ENCODE peak calls at places on chromosomes 2 and 18, in five cellular contexts. D is K562, N is HepG2, Y is GM12878, E is SK-N-SH. R is an unnamed sample.

GRCh38 chr2:60553992-60554648 is 666 bp upstream of the BCL11A start:
- DNase-seq in D (no peak), E (peak; percentile 47), N (no peak), Y (no peak), R (no peak)

GRCh38 chr2:237164474-237165047 is 78.9 kb downstream of the COPS8 start:
- DNase-seq in Y (no peak), E (no peak), D (no peak), N (no peak), R (no peak)

GRCh38 chr2:233129351-233129978 is 69.3 kb downstream of the INPP5D start:
- DNase-seq in N (no peak), D (no peak), Y (no peak), E (peak; percentile 58), R (peak; percentile 24)

GRCh38 chr2:27960237-27960912 is 69.8 kb downstream of the BABAM2 start:
- DNase-seq in E (no peak), N (no peak), D (no peak), Y (no peak), R (no peak)

GRCh38 chr2:1748176-1748740 is 3.9 kb upstream of the PXDN start:
- DNase-seq in Y (no peak), E (no peak), D (no peak), N (no peak), R (no peak)

GRCh38 chr18:22171839-22172582 is 2.6 kb downstream of the GATA6 start:
- DNase-seq in N (no peak), E (no peak), Y (no peak), D (no peak), R (no peak)

GRCh38 chr18:35121038-35121437 is 79.8 kb downstream of the MAPRE2 start:
- DNase-seq in N (no peak), Y (no peak), E (no peak), D (no peak), R (no peak)

GRCh38 chr2:237726401-237726830 is 72.2 kb upstream of the RBM44 start:
- DNase-seq in N (no peak), D (no peak), Y (no peak), E (peak; percentile 65), R (no peak)

GRCh38 chr2:173051463-173051862 is 24.2 kb upstream of the MAP3K20 start:
- DNase-seq in D (no peak), E (no peak), N (no peak), Y (no peak), R (no peak)

GRCh38 chr18:32441536-32441935 is 29.1 kb downstream of the GAREM1 start:
- DNase-seq in N (no peak), Y (no peak), D (no peak), E (no peak), R (no peak)

GRCh38 chr2:145000376-145000775 is 480.5 kb upstream of the ZEB2 start:
- DNase-seq in D (no peak), Y (no peak), N (no peak), E (no peak), R (no peak)

GRCh38 chr2:84991404-84992151 is 20.6 kb downstream of the KCMF1 start:
- DNase-seq in E (no peak), Y (no peak), N (no peak), D (no peak), R (no peak)

GRCh38 chr18:2932247-2933181 is 80.4 kb downstream of the LPIN2 start:
- DNase-seq in E (peak; percentile 64), D (peak; percentile 66), N (peak; percentile 62), Y (peak; percentile 23), R (peak; percentile 34)

GRCh38 chr18:39635966-39636365 is 2070.4 kb upstream of the CELF4 start:
- DNase-seq in D (no peak), E (no peak), Y (no peak), N (no peak), R (no peak)

GRCh38 chr18:58196881-58197872 is 153.2 kb downstream of the NEDD4L start:
- DNase-seq in D (no peak), N (no peak), E (no peak), Y (no peak), R (no peak)

GRCh38 chr2:86249176-86249842 is 50.1 kb downstream of the MRPL35 start:
- DNase-seq in E (peak; percentile 76), D (no peak), N (no peak), Y (no peak), R (peak; percentile 4)

GRCh38 chr2:68000170-68000825 is 62.5 kb downstream of the C1D start:
- DNase-seq in E (no peak), D (no peak), N (no peak), Y (no peak), R (no peak)

GRCh38 chr2:67137699-67138098 is 259.4 kb upstream of the ETAA1 start:
- DNase-seq in E (no peak), N (no peak), D (no peak), Y (no peak), R (no peak)

GRCh38 chr2:15666776-15667578 is 75.3 kb downstream of the DDX1 start:
- DNase-seq in D (no peak), Y (no peak), N (no peak), E (no peak), R (no peak)

GRCh38 chr2:12105180-12105579 is 358.7 kb downstream of the LPIN1 start:
- DNase-seq in Y (no peak), D (no peak), E (no peak), N (no peak), R (no peak)

DNA sequence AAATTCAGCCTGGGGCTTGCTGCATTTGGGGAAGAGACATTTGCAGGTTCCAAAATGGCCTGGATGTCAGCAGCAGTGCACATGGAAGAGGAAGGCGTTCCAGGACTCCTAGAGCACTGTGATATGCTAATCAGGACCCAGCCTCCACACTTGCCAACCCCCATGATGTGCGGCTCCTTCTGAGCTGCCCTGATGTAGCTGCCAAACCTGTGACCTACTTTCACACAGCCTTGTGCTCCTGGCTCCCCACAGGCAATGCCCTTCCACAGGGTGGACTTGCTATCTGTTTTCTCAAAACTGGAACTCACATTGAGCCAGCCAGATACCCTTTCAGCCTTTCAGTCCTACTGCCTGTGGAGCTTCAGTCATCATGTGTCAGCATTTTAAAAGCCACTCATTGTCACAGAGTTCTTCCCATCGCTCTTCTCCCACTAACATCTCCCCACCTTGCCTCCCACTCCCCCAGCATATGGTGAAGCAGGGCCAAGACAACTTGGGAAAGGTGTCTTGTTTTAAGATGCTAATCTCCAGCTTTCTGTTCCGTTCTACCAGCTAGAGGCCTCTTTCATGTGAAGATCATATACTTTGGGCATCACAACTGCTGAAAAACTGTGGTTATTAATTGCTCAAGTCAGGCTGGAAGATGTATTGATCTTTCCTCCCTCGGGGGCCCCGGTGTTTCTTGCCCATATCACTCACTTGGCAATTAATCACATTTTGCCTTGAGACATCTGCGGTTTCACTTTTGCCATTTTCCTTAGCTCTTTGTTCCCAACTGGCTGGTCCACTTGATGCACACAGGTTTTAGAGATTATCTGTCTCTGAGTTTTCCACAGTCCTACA is 181.4 kb downstream of the AFF3 start:
- DNase-seq in Y (no peak), E (no peak), N (no peak), D (no peak), R (no peak)
- TF ChIP-seq REST in Y (no peak), E (no peak), N (no peak), D (no peak), R (no peak)

DNA sequence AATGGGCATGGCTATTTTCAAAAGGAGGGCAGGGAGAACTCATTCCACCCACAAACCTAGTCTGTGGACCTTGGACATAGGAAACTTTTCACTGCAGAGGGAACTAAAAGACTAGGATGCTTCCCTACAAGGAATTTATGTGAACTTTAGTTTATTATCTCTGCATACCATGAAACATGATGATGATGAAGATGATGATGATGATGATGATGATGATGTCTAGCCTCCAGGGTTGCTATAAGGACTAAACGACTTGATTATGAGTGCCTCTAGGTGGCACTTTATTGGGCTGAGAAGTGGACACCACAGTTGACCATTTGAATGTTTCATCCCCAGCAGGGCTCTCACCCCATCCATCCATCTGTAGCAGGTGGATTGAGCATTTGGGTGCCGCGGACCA is 260.0 kb upstream of the TCF4 start:
- DNase-seq in D (no peak), E (no peak), Y (no peak), N (no peak), R (no peak)
- TF ChIP-seq YY1 in D (no peak), E (no peak), Y (no peak), N (no peak), R (no peak)

DNA sequence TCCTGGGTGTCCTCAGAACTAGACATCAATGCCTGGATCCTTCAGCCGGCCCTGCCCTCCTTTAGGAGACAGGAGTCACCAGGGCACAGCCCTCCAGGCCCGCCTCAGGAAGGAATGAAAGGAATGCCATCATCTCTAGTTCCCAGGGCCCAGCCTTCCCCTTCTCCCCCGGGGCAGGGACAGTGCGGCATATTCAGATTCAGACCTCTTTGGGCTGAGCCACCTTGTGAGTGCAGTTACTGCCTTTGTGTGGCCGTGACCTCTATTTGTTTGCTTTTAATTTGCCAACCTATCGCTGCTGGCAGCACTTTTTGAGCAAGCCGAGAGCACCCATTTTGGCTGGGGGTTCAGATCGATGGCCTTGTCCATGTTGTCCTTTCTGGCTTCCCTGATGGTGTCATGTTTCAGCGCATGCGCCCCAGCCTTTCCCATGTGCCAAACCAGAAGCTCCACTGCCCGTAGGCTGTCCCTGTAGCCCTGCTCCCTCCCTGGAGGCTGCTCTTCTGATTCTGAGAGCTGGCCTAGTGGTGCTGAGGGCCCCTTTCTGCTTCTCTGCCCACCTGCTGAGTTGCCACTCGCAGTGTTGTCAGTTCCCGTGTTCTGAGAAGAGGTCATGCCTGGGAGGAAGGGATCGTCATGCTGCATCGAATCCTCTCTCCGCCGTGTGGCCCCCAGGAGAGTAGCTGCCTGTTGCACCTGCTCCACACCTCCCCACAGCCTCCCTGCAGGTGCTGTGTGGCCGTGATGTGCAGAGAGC is 10.9 kb downstream of the ANKRD23 start:
- DNase-seq in N (no peak), E (no peak), D (no peak), Y (no peak), R (no peak)
- TF ChIP-seq REST in N (no peak), E (no peak), D (no peak), Y (no peak), R (no peak)

DNA sequence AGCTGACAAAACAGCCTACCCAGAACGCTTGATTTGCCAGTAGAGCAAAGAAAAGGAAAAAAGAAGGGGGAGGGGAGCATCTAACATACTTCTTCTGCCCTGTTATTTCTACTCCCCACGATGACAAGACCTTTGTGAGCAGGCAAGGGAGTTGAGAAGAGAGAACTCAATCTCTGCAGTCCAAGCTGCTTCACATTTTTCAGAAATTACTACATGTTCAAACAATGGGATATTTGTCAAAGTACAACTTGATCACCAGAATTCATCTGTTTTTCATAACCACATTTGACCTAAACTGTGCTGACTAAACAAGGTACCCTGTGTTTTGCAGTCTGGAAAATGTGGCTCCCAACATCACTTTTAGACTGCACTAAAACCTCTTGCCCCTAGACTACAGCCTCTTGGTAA is 286.7 kb downstream of the EXOC6B start:
- DNase-seq in E (no peak), Y (no peak), N (peak; percentile 78), D (no peak), R (no peak)
- TF ChIP-seq YY1 in E (no peak), Y (no peak), N (no peak), D (no peak), R (no peak)

GRCh38 chr2:129484999-129485398 is 494.5 kb upstream of the RAB6C start:
- DNase-seq in Y (no peak), D (no peak), N (no peak), E (no peak), R (no peak)

GRCh38 chr2:129492528-129492927 is 486.9 kb upstream of the RAB6C start:
- DNase-seq in Y (no peak), E (no peak), N (no peak), D (no peak), R (no peak)

GRCh38 chr2:129491251-129491817 is 488.1 kb upstream of the RAB6C start:
- DNase-seq in D (no peak), Y (no peak), N (no peak), E (no peak), R (no peak)

DNA sequence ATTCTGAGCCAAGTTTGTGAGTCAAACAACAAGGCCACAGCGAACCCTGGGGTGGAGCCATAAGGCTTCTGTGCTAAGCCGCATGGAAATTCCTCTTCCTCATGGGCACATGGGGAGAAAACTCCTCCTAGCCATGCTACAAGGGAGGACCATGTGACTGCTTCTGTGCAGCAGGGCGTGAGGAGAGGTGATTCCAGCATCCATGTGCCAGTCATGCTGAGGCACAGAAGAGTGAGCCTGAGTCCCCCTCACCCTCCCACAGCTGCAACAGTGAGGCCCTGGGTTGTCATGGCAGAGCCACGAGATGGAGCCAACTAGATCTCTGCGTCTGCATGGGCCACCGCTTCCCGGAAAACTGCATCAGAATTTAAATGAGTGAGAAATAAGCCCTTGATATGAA is 488.8 kb upstream of the RAB6C start:
- DNase-seq in Y (no peak), D (no peak), N (no peak), E (no peak), R (no peak)
- TF ChIP-seq REST in Y (no peak), D (no peak), N (no peak), E (no peak), R (no peak)